ENCODE peak calls at places on chromosomes 3 and 15, in five cellular contexts. E, X, P, D and U are unnamed samples.

GRCh38 chr3:89179355-89179997 is 72.1 kb downstream of the EPHA3 start:
- DNase-seq in E (no peak), X (no peak), P (no peak), D (no peak), U (no peak)

GRCh38 chr3:155744626-155745324 is at the start of gene PLCH1:
- DNase-seq in E (peak; percentile 70), X (peak; percentile 27), P (no peak), D (peak; percentile 64), U (no peak)

GRCh38 chr3:190322604-190323240 is 476 bp upstream of the CLDN1 start:
- DNase-seq in E (no peak), X (peak; percentile 57), P (no peak), D (no peak), U (no peak)

GRCh38 chr3:121660356-121661171 is at the start of gene HCLS1:
- DNase-seq in E (peak; percentile 67), X (no peak), P (no peak), D (no peak), U (no peak)

GRCh38 chr3:73294532-73294931 is 233.1 kb downstream of the EBLN2 start:
- DNase-seq in E (no peak), X (no peak), P (no peak), D (no peak), U (no peak)

GRCh38 chr3:57808961-57809608 is 53.0 kb downstream of the SLMAP start:
- DNase-seq in E (no peak), X (no peak), P (no peak), D (no peak), U (no peak)

GRCh38 chr15:70266412-70267089 is 168.8 kb upstream of the TLE3 start:
- DNase-seq in E (peak; percentile 90), X (peak; percentile 85), P (no peak), D (no peak), U (no peak)

GRCh38 chr15:63483521-63484371 is 20.6 kb upstream of the USP3 start:
- DNase-seq in E (no peak), X (no peak), P (no peak), D (no peak), U (no peak)

GRCh38 chr3:157632081-157632480 is 128.9 kb upstream of the VEPH1 start:
- DNase-seq in E (no peak), X (no peak), P (no peak), D (no peak), U (no peak)

GRCh38 chr15:58433597-58434333 is 2.0 kb downstream of the LIPC start:
- DNase-seq in E (no peak), X (no peak), P (no peak), D (no peak), U (no peak)

GRCh38 chr3:15860014-15860934 is 62.5 kb upstream of the ANKRD28 start:
- DNase-seq in E (peak; percentile 49), X (peak; percentile 52), P (no peak), D (peak; percentile 59), U (peak; percentile 39)

GRCh38 chr3:38574411-38575278 is 74.8 kb downstream of the SCN5A start:
- DNase-seq in E (no peak), X (no peak), P (no peak), D (no peak), U (peak; percentile 6)

GRCh38 chr3:186239321-186239720 is 122.7 kb downstream of the DGKG start:
- DNase-seq in E (no peak), X (no peak), P (no peak), D (no peak), U (no peak)

GRCh38 chr3:33091746-33092145 is 5.2 kb downstream of the GLB1 start:
- DNase-seq in E (no peak), X (no peak), P (no peak), D (no peak), U (no peak)

GRCh38 chr3:174716956-174717355 is 142.2 kb upstream of the NAALADL2 start:
- DNase-seq in E (no peak), X (no peak), P (no peak), D (no peak), U (no peak)

GRCh38 chr15:41798607-41799487 is 24.6 kb downstream of the MAPKBP1 start:
- DNase-seq in E (no peak), X (no peak), P (no peak), D (no peak), U (no peak)

GRCh38 chr3:43794776-43795175 is 104.0 kb downstream of the ABHD5 start:
- DNase-seq in E (no peak), X (no peak), P (no peak), D (no peak), U (no peak)

GRCh38 chr3:141227752-141228151 is 3.9 kb upstream of the PXYLP1 start:
- DNase-seq in E (no peak), X (no peak), P (no peak), D (no peak), U (no peak)

GRCh38 chr3:172711457-172711800 is 562 bp upstream of the NCEH1 start:
- DNase-seq in E (no peak), X (no peak), P (no peak), D (no peak), U (no peak)

GRCh38 chr3:29324180-29324651 is 43.3 kb downstream of the RBMS3 start:
- DNase-seq in E (peak; percentile 68), X (peak; percentile 44), P (no peak), D (no peak), U (no peak)

GRCh38 chr3:101166150-101166549 is 154.2 kb downstream of the IMPG2 start:
- DNase-seq in E (no peak), X (no peak), P (no peak), D (no peak), U (no peak)
- TF ChIP-seq CTCF in E (no peak), X (no peak), P (no peak), D (no peak), U (no peak)

GRCh38 chr15:40308844-40309189 is 1.1 kb upstream of the PLCB2 start:
- DNase-seq in E (no peak), X (no peak), P (no peak), D (no peak), U (no peak)

GRCh38 chr15:40306908-40307307 is 827 bp downstream of the PLCB2 start:
- DNase-seq in E (no peak), X (no peak), P (no peak), D (no peak), U (no peak)

GRCh38 chr15:40305281-40305680 is 2.5 kb downstream of the PLCB2 start:
- DNase-seq in E (no peak), X (no peak), P (no peak), D (no peak), U (no peak)

GRCh38 chr15:40307421-40308165 is at the start of gene PLCB2:
- DNase-seq in E (peak; percentile 69), X (no peak), P (no peak), D (no peak), U (no peak)

GRCh38 chr15:40306371-40306770 is 1.4 kb downstream of the PLCB2 start:
- DNase-seq in E (no peak), X (no peak), P (no peak), D (no peak), U (no peak)
- H3K4me3 ChIP-seq in E (peak overlapping the region; percentile 43), X (no peak overlapping the region), P (no peak overlapping the region), D (no peak overlapping the region), U (no peak overlapping the region)

DNA sequence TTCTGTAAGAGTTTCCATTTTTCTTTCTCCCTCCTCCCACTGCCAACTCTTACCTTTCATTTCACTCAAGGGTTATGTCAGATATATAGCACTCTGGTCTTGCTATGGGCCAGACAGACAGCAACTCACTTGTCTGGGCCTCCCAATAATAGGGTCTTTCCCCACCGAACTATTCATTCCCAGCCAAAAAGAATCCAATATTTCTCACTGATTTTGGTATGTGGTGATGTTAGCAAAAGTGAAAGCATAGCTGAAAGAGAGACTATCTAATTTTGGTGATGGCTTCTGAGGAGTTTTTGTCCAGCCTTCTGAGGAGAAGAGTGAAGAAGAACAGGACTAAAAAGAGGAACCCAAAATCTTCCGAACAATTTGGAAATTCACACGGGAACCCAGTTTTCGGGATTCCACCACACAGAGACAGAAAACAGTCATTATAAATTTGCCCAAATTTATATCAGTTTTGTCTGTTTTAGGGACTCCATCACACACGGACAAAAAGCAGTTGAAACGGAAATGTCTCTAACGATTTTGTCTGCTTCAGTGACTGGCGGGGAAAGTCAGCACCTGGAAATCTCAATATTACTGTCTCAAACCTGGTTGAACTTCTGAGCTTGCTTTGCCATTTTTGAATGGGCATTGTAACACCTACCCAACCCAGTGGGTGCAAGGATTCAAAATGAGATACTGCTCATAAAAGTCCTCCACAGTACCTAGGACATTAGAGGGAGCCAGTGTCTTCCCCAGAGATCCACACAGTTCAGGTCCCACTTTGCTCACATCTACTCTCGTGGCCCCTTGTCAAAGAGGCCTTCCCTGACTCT is 9.1 kb downstream of the CD80 start:
- DNase-seq in E (no peak), X (no peak), P (no peak), D (no peak), U (no peak)
- TF ChIP-seq CTCF in E (no peak), X (no peak), P (no peak), D (no peak), U (no peak)

GRCh38 chr3:114446605-114447004 is 152.8 kb downstream of the TIGIT start:
- DNase-seq in E (peak; percentile 48), X (peak; percentile 52), P (no peak), D (no peak), U (no peak)
- H3K4me3 ChIP-seq in E (no peak overlapping the region), X (no peak overlapping the region), P (no peak overlapping the region), D (peak overlapping the region; percentile 30), U (no peak overlapping the region)

GRCh38 chr3:49666592-49666991 is 7.6 kb upstream of the APEH start:
- DNase-seq in E (no peak), X (no peak), P (no peak), D (no peak), U (peak; percentile 7)
- TF ChIP-seq CTCF in E (no peak), X (no peak), P (no peak), D (no peak), U (no peak)

GRCh38 chr3:4350789-4351163 is 47.6 kb downstream of the SETMAR start:
- DNase-seq in E (no peak), X (peak; percentile 46), P (no peak), D (no peak), U (peak; percentile 45)
- H3K4me3 ChIP-seq in E (peak overlapping the region; percentile 42), X (peak overlapping the region; percentile 32), P (no peak overlapping the region), D (peak overlapping the region; percentile 38), U (no peak overlapping the region)